ENCODE peak calls at places on chromosome X, in six cellular contexts. Q is BE2C; B is H9; N is GM23248; P is H1; D is CD4-positive, CD25-positive, alpha-beta regulatory T cell. I is an unnamed sample. For H3K9me3, the result is how much of the 10 kb centered on the place peaks cover.

GRCh38 chrX:133868687-133869086 is 116.7 kb downstream of the GPC3 start:
- DNase-seq in B (no peak), D (no peak), Q (peak), P (no peak), N (no peak), I (no peak)

GRCh38 chrX:23799469-23800065 is 16.6 kb downstream of the SAT1 start:
- DNase-seq in B (no peak), N (peak), Q (no peak), D (no peak), P (no peak), I (no peak)

GRCh38 chrX:154409222-154409871 is at the start of gene DNASE1L1:
- DNase-seq in P (peak), Q (peak), N (peak), D (no peak), B (peak), I (peak)

GRCh38 chrX:43733699-43734098 is 77.6 kb downstream of the MAOA start:
- DNase-seq in D (no peak), P (no peak), B (no peak), N (no peak), Q (no peak), I (no peak)

GRCh38 chrX:119728487-119728886 is 29.9 kb upstream of the SOWAHD start:
- DNase-seq in N (no peak), D (no peak), Q (no peak), B (peak), P (no peak), I (no peak)

GRCh38 chrX:117808413-117808812 is 308.2 kb downstream of the KLHL13 start:
- DNase-seq in Q (no peak), P (peak), B (peak), D (no peak), N (no peak), I (no peak)

GRCh38 chrX:30488092-30488491 is 89.5 kb downstream of the TASL start:
- DNase-seq in P (no peak), Q (no peak), B (no peak), D (no peak), N (peak), I (no peak)

GRCh38 chrX:132023896-132024386 is 839 bp downstream of the STK26 start:
- DNase-seq in P (peak), D (peak), N (no peak), Q (no peak), B (peak), I (no peak)

GRCh38 chrX:48956728-48957414 is 536 bp downstream of the OTUD5 start:
- DNase-seq in B (no peak), Q (peak), P (no peak), N (peak), D (peak), I (peak)

GRCh38 chrX:147494365-147494764 is 417.4 kb upstream of the FMR1 start:
- DNase-seq in P (no peak), Q (no peak), D (no peak), N (no peak), B (no peak), I (no peak)

GRCh38 chrX:30961805-30962204 is 72.8 kb upstream of the TAB3 start:
- DNase-seq in N (no peak), B (no peak), Q (no peak), D (no peak), P (no peak), I (no peak)

GRCh38 chrX:96455078-96455477 is 229.6 kb upstream of the DIAPH2 start:
- DNase-seq in Q (no peak), N (no peak), P (no peak), B (no peak), D (no peak), I (no peak)

GRCh38 chrX:119647089-119647488 is 40.9 kb upstream of the NKRF start:
- DNase-seq in P (no peak), D (no peak), N (no peak), Q (no peak), B (no peak), I (no peak)

GRCh38 chrX:46627700-46628405 is 54.3 kb downstream of the CHST7 start:
- DNase-seq in D (no peak), Q (no peak), P (no peak), B (no peak), N (peak), I (peak)

GRCh38 chrX:75155454-75155829 is 641 bp downstream of the ABCB7 start:
- DNase-seq in Q (no peak), B (no peak), N (peak), D (peak), P (no peak), I (no peak)

GRCh38 chrX:146481735-146482134 is 327.8 kb upstream of the CXorf51B start:
- DNase-seq in Q (no peak), D (no peak), P (no peak), N (no peak), B (no peak), I (no peak)

GRCh38 chrX:146477341-146477740 is 332.2 kb upstream of the CXorf51B start:
- DNase-seq in D (no peak), N (no peak), Q (no peak), P (no peak), B (no peak), I (no peak)
- H3K9me3 ChIP-seq in D (under half), N (under half), Q (under half), P (under half), B (under half), I (under half)

GRCh38 chrX:110536788-110537187 is 178.1 kb downstream of the RTL9 start:
- DNase-seq in B (no peak), P (no peak), D (no peak), Q (no peak), N (no peak), I (no peak)

GRCh38 chrX:110541266-110541665 is 182.6 kb downstream of the RTL9 start:
- DNase-seq in N (peak), D (no peak), P (no peak), Q (no peak), B (no peak), I (no peak)
- H3K9me3 ChIP-seq in N (under half), D (under half), P (under half), Q (under half), B (under half), I (under half)

GRCh38 chrX:145843196-145843595 is 25.6 kb downstream of the SLITRK2 start:
- DNase-seq in N (no peak), D (no peak), Q (no peak), P (no peak), B (no peak), I (no peak)

GRCh38 chrX:145848451-145848850 is 30.8 kb downstream of the SLITRK2 start:
- DNase-seq in D (no peak), Q (no peak), N (no peak), B (no peak), P (no peak), I (no peak)

GRCh38 chrX:145848857-145849256 is 31.2 kb downstream of the SLITRK2 start:
- DNase-seq in N (no peak), Q (no peak), P (no peak), D (no peak), B (no peak), I (no peak)

DNA sequence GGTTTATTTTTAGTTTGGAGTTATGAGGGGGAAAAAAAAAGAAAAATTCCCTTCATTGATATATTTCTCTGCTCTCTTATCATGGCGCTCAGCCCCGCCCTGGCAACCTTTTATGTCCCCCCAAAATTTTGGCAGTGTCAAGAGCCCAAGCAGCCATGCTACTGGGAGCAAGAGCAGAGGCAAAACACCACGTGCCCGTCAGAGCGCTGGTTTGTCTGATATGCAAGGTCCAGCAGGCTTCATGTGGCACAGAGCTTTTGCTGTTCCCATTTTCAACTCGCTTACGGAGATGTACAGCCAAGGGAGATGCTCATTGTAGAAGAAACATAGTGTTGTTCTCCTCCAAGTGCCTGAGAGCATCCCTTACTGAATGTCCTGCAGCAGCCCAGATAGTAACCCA is 27.3 kb downstream of the SLITRK2 start:
- DNase-seq in Q (no peak), B (no peak), P (no peak), N (no peak), D (no peak), I (no peak)
- H3K9me3 ChIP-seq in Q (under half), B (under half), P (under half), N (under half), D (under half), I (under half)

GRCh38 chrX:56462389-56462788 is 101.0 kb upstream of the UBQLN2 start:
- DNase-seq in B (no peak), D (peak), P (no peak), N (peak), Q (no peak), I (no peak)
- H3K9me3 ChIP-seq in B (under half), D (under half), P (under half), N (under half), Q (under half), I (under half)

DNA sequence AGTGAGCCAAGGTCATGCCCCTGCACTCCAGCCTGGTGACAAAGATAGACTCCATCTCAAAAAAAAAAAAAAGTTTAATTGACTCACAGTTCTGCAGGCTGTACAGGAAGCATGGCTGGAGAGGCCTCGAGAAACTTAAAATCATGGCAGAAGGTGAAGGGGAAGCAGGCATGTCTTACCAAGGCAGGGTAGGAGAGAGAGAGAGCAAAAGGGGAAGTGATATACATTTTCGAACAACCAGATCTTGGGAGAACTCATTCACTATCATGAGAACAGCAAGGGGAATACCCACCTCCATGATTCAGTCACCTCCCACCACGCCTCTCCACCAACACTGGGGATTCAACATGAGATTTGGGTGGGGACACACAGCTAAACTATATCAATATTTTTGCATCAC is 315.2 kb upstream of the HTR2C start:
- DNase-seq in P (no peak), Q (no peak), D (no peak), N (no peak), B (no peak), I (no peak)
- H3K9me3 ChIP-seq in P (under half), Q (under half), D (under half), N (under half), B (under half), I (under half)